ENCODE peak calls at places on chromosome 22, in six cellular contexts. P is mesenchymal stem cell; I is activated naive CD8-positive, alpha-beta T cell treated with anti-CD3 and anti-CD28 coated beads, Interleukin-2, amount 50 U/mL, for 24 hours; M is stimulated activated CD8-positive, alpha-beta memory T cell treated with anti-CD3 and anti-CD28 coated beads, Interleukin-7, amount 100 ng/mL, for 48 hours; L is Ammon's horn; B is amygdala. R is an unnamed sample.

GRCh38 chr22:43562843-43563242 is 151.0 kb downstream of the MPPED1 start:
- DNase-seq in B (no peak), L (no peak), M (no peak), I (no peak), P (no peak), R (peak; percentile 24)

GRCh38 chr22:49783036-49783746 is 44.5 kb downstream of the BRD1 start:
- DNase-seq in B (no peak), L (no peak), P (no peak), I (no peak), M (no peak), R (no peak)

GRCh38 chr22:25372000-25372595 is 152.7 kb downstream of the CRYBB2 start:
- DNase-seq in I (no peak), P (no peak), L (no peak), B (no peak), M (no peak), R (no peak)

GRCh38 chr22:35631597-35631996 is 14.5 kb upstream of the MB start:
- DNase-seq in M (peak; percentile 32), P (no peak), L (no peak), B (no peak), I (peak; percentile 47), R (no peak)

GRCh38 chr22:20582171-20582511 is 74.7 kb downstream of the MED15 start:
- DNase-seq in I (no peak), P (no peak), M (no peak), B (no peak), L (no peak), R (no peak)

GRCh38 chr22:44486538-44486937 is 11.5 kb downstream of the RTL6 start:
- DNase-seq in M (no peak), I (no peak), B (no peak), L (no peak), P (peak; percentile 22), R (no peak)

GRCh38 chr22:45164217-45165123 is 745 bp downstream of the NUP50 start:
- DNase-seq in I (peak; percentile 49), L (peak; percentile 17), M (no peak), P (peak; percentile 42), B (no peak), R (no peak)

GRCh38 chr22:41028841-41029240 is 63.6 kb upstream of the EP300 start:
- DNase-seq in L (no peak), I (no peak), P (peak; percentile 97), B (no peak), M (no peak), R (no peak)

R was measured in activated CD8-positive, alpha-beta memory T cell treated with anti-CD3 and anti-CD28 coated beads for 24 hours.